ENCODE peak calls at places on chromosomes 7 and 10, in nine cellular contexts. S, O, T, A, P, J, Q, I and C are unnamed samples.

GRCh38 chr7:115435178-115435577 is 513.3 kb downstream of the MDFIC start:
- DNase-seq in T (no peak), I (no peak), J (no peak), S (no peak), P (no peak), A (no peak), O (no peak), Q (no peak), C (no peak)

GRCh38 chr7:132453825-132454224 is 122.4 kb downstream of the PLXNA4 start:
- DNase-seq in P (no peak), I (no peak), A (no peak), T (no peak), J (no peak), O (no peak), Q (no peak), S (no peak), C (no peak)

GRCh38 chr10:112815238-112816032 is 134.6 kb upstream of the TCF7L2 start:
- DNase-seq in Q (peak), J (peak), O (peak), P (no peak), S (no peak), A (no peak), I (no peak), T (peak), C (no peak)

GRCh38 chr7:148135106-148135505 is 455.5 kb upstream of the C7orf33 start:
- DNase-seq in Q (no peak), A (no peak), T (no peak), O (no peak), P (no peak), S (no peak), J (no peak), I (no peak), C (no peak)

GRCh38 chr10:21626457-21627161 is 92.6 kb downstream of the MLLT10 start:
- DNase-seq in I (no peak), A (no peak), S (no peak), Q (peak), T (no peak), P (no peak), O (no peak), J (no peak), C (no peak)

GRCh38 chr10:110739811-110740271 is 95.7 kb downstream of the RBM20 start:
- DNase-seq in P (no peak), I (no peak), A (no peak), T (no peak), Q (peak), J (no peak), O (no peak), S (no peak), C (no peak)

GRCh38 chr7:1322240-1323110 is 89.8 kb downstream of the UNCX start:
- DNase-seq in S (no peak), O (no peak), T (no peak), A (no peak), J (no peak), P (peak), Q (no peak), I (no peak), C (peak)

GRCh38 chr7:146175716-146176115 is 59.1 kb downstream of the CNTNAP2 start:
- DNase-seq in O (no peak), T (no peak), Q (peak), A (no peak), I (no peak), P (no peak), S (no peak), J (no peak), C (no peak)

GRCh38 chr7:41315764-41316163 is 387.1 kb downstream of the INHBA start:
- DNase-seq in T (no peak), Q (no peak), P (peak), J (no peak), I (no peak), S (no peak), A (no peak), O (no peak), C (peak)

GRCh38 chr7:137592232-137592896 is 248.8 kb upstream of the PTN start:
- DNase-seq in P (peak), T (peak), A (peak), I (peak), S (peak), O (peak), Q (peak), J (no peak), C (peak)

GRCh38 chr10:78535716-78536218 is 502.1 kb downstream of the RPS24 start:
- DNase-seq in J (no peak), Q (no peak), S (peak), I (no peak), T (no peak), O (peak), A (no peak), P (no peak), C (no peak)

GRCh38 chr7:158821173-158822021 is 7.9 kb downstream of the ESYT2 start:
- DNase-seq in J (no peak), O (peak), Q (peak), T (peak), A (no peak), I (no peak), S (no peak), P (no peak), C (no peak)

GRCh38 chr7:124765401-124766352 is at the start of gene GPR37:
- DNase-seq in P (peak), J (no peak), I (peak), Q (peak), T (peak), A (peak), O (peak), S (peak), C (peak)

GRCh38 chr10:113915540-113915939 is 61.1 kb downstream of the NHLRC2 start:
- DNase-seq in I (no peak), Q (no peak), T (no peak), J (no peak), O (no peak), S (no peak), A (no peak), P (no peak), C (no peak)

GRCh38 chr7:44291066-44291732 is 34.2 kb downstream of the CAMK2B start:
- DNase-seq in I (no peak), S (no peak), P (no peak), T (no peak), A (no peak), Q (peak), O (no peak), J (no peak), C (peak)

GRCh38 chr7:93044147-93044810 is 73.5 kb downstream of the SAMD9 start:
- DNase-seq in J (no peak), T (peak), Q (peak), I (no peak), A (no peak), S (no peak), P (no peak), O (no peak), C (peak)

GRCh38 chr10:33038672-33039071 is 80.6 kb upstream of the ITGB1 start:
- DNase-seq in T (no peak), P (no peak), J (no peak), A (no peak), O (no peak), S (no peak), I (no peak), Q (no peak), C (no peak)

GRCh38 chr7:25028370-25028971 is 48.5 kb upstream of the OSBPL3 start:
- DNase-seq in Q (peak), S (no peak), O (peak), I (no peak), P (no peak), J (peak), T (peak), A (no peak), C (no peak)

GRCh38 chr10:33993917-33994316 is 659.5 kb upstream of the NRP1 start:
- DNase-seq in O (no peak), J (no peak), I (no peak), Q (no peak), T (no peak), P (no peak), S (no peak), A (no peak), C (no peak)

GRCh38 chr10:324593-324992 is 189.3 kb downstream of the ZMYND11 start:
- DNase-seq in T (no peak), S (no peak), P (no peak), I (no peak), O (no peak), Q (no peak), A (no peak), J (no peak), C (no peak)

GRCh38 chr7:562789-563628 is 43.4 kb upstream of the PDGFA start:
- DNase-seq in P (no peak), A (no peak), O (no peak), Q (no peak), I (no peak), T (no peak), J (no peak), S (no peak), C (no peak)

GRCh38 chr7:77258593-77258992 is 59.0 kb upstream of the FGL2 start:
- DNase-seq in O (no peak), J (no peak), P (no peak), A (no peak), S (no peak), T (no peak), Q (no peak), I (no peak), C (no peak)

GRCh38 chr7:139918488-139918887 is 89.4 kb downstream of the TBXAS1 start:
- DNase-seq in O (no peak), I (no peak), P (no peak), T (no peak), J (no peak), S (no peak), Q (no peak), A (peak), C (no peak)

GRCh38 chr10:125783957-125784356 is 8.3 kb upstream of the MMP21 start:
- DNase-seq in T (no peak), Q (no peak), S (no peak), O (no peak), A (no peak), P (no peak), J (no peak), I (no peak), C (no peak)

GRCh38 chr10:109894516-109894915 is 28.8 kb downstream of the XPNPEP1 start:
- DNase-seq in T (peak), J (no peak), I (peak), S (no peak), O (no peak), A (no peak), Q (peak), P (peak), C (no peak)

GRCh38 chr10:95693331-95693667 is 428 bp downstream of the TCTN3 start:
- DNase-seq in Q (no peak), I (no peak), T (no peak), J (no peak), A (peak), S (peak), P (no peak), O (peak), C (no peak)

GRCh38 chr7:153090757-153091156 is 331.2 kb downstream of the ACTR3B start:
- DNase-seq in P (no peak), Q (no peak), O (no peak), T (no peak), S (no peak), A (no peak), I (no peak), J (no peak), C (no peak)

GRCh38 chr10:103451871-103452713 is at the start of gene CALHM2:
- DNase-seq in J (no peak), Q (peak), I (peak), T (peak), P (no peak), O (peak), S (peak), A (peak), C (peak)

GRCh38 chr10:4836416-4836969 is 10.5 kb downstream of the AKR1E2 start:
- DNase-seq in S (no peak), A (no peak), Q (no peak), T (no peak), P (no peak), I (no peak), J (no peak), O (no peak), C (no peak)

GRCh38 chr7:45595809-45596664 is 21.9 kb downstream of the ADCY1 start:
- DNase-seq in T (no peak), P (no peak), Q (no peak), A (no peak), I (no peak), J (no peak), S (no peak), O (no peak), C (peak)

GRCh38 chr10:14089556-14090297 is 241.0 kb downstream of the FRMD4A start:
- DNase-seq in T (no peak), S (no peak), A (no peak), P (no peak), Q (no peak), J (no peak), I (no peak), O (no peak), C (no peak)

GRCh38 chr7:37476428-37476827 is 27.8 kb upstream of the ELMO1 start:
- DNase-seq in S (no peak), O (no peak), J (no peak), P (no peak), A (no peak), Q (no peak), I (no peak), T (no peak), C (no peak)

GRCh38 chr7:137975768-137976167 is 26.1 kb downstream of the CREB3L2 start:
- DNase-seq in J (no peak), O (no peak), S (no peak), I (no peak), T (no peak), Q (no peak), P (no peak), A (no peak), C (no peak)

DNA sequence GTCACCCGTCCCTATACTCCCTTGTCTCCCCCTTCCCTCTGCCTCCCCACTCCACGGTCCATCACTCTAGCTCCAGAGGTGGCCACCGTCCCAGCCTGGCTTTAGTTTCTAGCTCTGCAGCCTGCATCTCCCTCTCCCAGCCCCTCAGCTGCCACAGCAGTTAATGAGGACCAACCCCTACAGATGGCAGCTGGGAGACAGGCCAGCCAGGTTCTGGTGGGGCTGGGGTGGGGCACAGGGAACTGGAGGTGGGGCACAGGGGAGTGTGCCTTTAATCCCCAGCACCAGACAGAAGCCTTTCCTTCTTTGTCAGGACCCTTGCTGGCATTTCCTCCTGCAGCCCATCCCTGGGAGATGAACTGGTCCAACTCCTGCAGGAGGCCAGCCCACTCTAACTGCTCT is 21.1 kb downstream of the UNC5B start:
- DNase-seq in I (no peak), P (peak), Q (no peak), S (no peak), T (no peak), A (no peak), O (no peak), J (no peak), C (no peak)
- H3K4me3 ChIP-seq in I (no peak), P (no peak), Q (no peak), S (no peak), T (no peak), A (no peak), O (no peak), J (no peak), C (no peak)

GRCh38 chr10:97302088-97302791 is 9.8 kb upstream of the ARHGAP19 start:
- DNase-seq in Q (no peak), P (no peak), T (no peak), S (no peak), O (no peak), I (no peak), A (no peak), J (no peak), C (no peak)
- H3K4me3 ChIP-seq in Q (no peak), P (no peak), T (no peak), S (no peak), O (no peak), I (no peak), A (no peak), J (no peak), C (no peak)

DNA sequence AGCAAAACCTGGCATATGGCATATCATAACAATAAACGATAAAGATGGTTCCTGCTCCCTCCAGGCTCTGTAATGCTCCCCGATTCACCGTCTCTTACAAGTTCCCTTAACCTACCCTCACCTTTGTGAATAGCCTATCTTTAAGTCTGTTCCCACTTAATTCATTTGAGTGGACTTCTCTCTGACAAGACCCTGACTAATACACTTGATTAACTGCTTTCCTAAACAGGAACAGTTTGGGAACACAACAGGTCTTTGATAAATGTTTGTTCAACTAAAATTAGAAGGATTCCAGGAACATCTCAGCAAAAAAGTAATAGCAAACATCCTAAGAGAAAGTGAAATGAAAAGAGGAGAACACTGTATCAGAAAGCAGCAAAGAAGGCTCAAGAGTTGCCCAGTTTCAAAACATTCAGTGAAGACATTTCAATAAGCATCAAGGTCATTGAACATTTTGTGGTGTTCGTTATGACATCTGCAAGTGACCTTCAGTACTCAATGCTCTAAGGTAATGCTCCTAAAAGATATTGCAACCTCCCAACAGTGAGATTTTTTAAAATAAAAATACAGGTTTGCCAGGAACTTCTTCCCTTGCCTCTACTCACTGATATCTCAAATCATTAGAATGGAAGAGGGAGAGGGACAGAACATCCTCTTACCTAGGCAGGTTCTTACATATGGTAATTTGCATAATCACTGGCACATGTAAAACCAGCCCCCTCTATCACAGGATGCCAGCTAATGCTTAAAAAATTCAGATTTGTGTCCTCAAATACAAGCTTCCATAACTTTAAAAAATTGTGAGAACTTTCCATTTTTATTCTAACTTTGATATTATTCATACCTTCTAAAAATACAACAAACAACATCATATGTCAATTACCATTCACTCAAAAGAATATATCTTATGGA is 11.4 kb upstream of the ARHGAP12 start:
- DNase-seq in A (no peak), S (no peak), I (no peak), P (no peak), Q (peak), O (no peak), T (no peak), J (no peak), C (no peak)
- H3K4me3 ChIP-seq in A (no peak), S (no peak), I (no peak), P (no peak), Q (no peak), O (no peak), T (no peak), J (no peak), C (no peak)

GRCh38 chr7:26167293-26167934 is 15.4 kb downstream of the NFE2L3 start:
- DNase-seq in I (no peak), P (no peak), S (no peak), Q (no peak), A (no peak), O (no peak), J (no peak), T (no peak), C (no peak)
- H3K4me3 ChIP-seq in I (no peak), P (no peak), S (no peak), Q (no peak), A (no peak), O (no peak), J (no peak), T (no peak), C (no peak)

GRCh38 chr10:94043431-94043990 is 49.8 kb downstream of the PLCE1 start:
- DNase-seq in Q (no peak), T (no peak), A (no peak), I (no peak), S (no peak), P (no peak), J (no peak), O (no peak), C (no peak)
- H3K4me3 ChIP-seq in Q (no peak), T (no peak), A (no peak), I (no peak), S (no peak), P (no peak), J (no peak), O (no peak), C (no peak)

DNA sequence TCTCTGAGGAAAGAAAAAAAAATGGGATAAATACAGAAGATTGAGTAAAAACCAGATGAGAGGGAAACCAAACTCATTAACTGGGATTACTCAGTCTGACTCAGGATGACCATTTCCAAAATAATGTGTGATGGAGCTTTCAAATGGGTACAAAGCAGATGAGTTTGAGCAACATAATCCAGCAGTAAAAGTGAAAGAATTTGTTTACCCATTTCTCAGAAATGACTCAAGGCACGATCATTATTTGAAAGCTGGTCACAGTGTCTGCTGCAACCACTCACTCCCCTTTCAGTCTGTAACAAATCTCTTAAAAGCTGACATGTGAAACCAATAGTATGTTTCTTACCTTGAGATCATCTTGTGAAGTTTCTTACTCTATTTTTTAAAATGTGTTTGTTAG is 104.7 kb upstream of the KLF14 start:
- DNase-seq in S (no peak), Q (peak), A (no peak), I (no peak), P (no peak), T (peak), J (peak), O (no peak), C (no peak)
- H3K4me3 ChIP-seq in S (no peak), Q (no peak), A (no peak), I (no peak), P (no peak), T (no peak), J (no peak), O (no peak), C (no peak)

GRCh38 chr7:116671681-116672595 is at the start of gene MET:
- DNase-seq in I (peak), P (peak), T (peak), J (peak), Q (peak), A (peak), O (peak), S (peak), C (peak)

GRCh38 chr7:116669769-116670168 is 2.2 kb upstream of the MET start:
- DNase-seq in S (no peak), O (no peak), Q (no peak), A (no peak), P (no peak), T (no peak), I (no peak), J (no peak), C (no peak)

GRCh38 chr7:116670409-116671036 is 1.5 kb upstream of the MET start:
- DNase-seq in J (no peak), S (no peak), T (no peak), Q (no peak), A (no peak), O (peak), P (no peak), I (no peak), C (no peak)

GRCh38 chr7:116672596-116673503 is 854 bp downstream of the MET start:
- DNase-seq in I (no peak), A (peak), P (no peak), O (peak), J (no peak), Q (peak), T (no peak), S (peak), C (peak)

DNA sequence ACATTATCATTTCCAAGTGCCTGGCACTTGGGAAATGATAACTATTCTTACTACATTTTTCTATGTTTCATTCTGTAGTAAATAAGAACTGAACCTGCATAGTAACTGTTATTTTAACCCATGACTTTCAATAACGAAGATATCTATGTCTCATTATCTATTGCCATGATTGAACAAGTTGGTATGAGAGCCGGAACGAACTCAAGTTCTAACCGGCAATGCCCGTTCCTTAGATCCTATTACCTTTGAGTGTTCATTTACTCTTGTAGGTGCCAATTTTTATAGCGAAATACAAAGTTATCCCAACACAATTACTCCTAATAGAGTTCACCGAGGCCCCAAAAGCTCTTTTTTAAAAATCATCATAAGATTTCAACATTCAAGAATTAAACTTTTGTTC is 885 bp upstream of the MET start:
- DNase-seq in A (no peak), I (no peak), Q (no peak), S (no peak), T (no peak), J (no peak), O (no peak), P (no peak), C (no peak)
- H3K4me3 ChIP-seq in A (peak), I (no peak), Q (peak), S (peak), T (no peak), J (no peak), O (peak), P (peak), C (no peak)